ENCODE peak calls at places on chromosome 3, in five cellular contexts. R is trophoblast cell, N is H1, E is neuronal stem cell, W is H9. Y is an unnamed sample.

GRCh38 chr3:59809750-59810444 is 760.1 kb upstream of the CFAP20DC start:
- DNase-seq in R (no peak), N (no peak), E (no peak), W (no peak), Y (peak; percentile 8)

GRCh38 chr3:20222274-20222673 is 36.3 kb upstream of the SGO1 start:
- DNase-seq in R (no peak), N (no peak), E (peak; percentile 71), W (no peak), Y (no peak)

GRCh38 chr3:66268864-66269263 is 48.1 kb downstream of the SLC25A26 start:
- DNase-seq in R (no peak), N (no peak), E (no peak), W (no peak), Y (no peak)

GRCh38 chr3:52268036-52268435 is 10.4 kb downstream of the WDR82 start:
- DNase-seq in R (peak; percentile 43), N (no peak), E (no peak), W (no peak), Y (no peak)

GRCh38 chr3:152508705-152509104 is 240.0 kb downstream of the MBNL1 start:
- DNase-seq in R (no peak), N (no peak), E (no peak), W (no peak), Y (peak; percentile 8)

GRCh38 chr3:24773798-24774197 is 279.1 kb upstream of the THRB start:
- DNase-seq in R (peak; percentile 44), N (peak; percentile 10), E (peak; percentile 72), W (peak; percentile 80), Y (peak; percentile 60)

GRCh38 chr3:101303836-101304235 is 16.5 kb downstream of the IMPG2 start:
- DNase-seq in R (no peak), N (no peak), E (no peak), W (no peak), Y (peak; percentile 9)

GRCh38 chr3:128278761-128279593 is 125.7 kb downstream of the EEFSEC start:
- DNase-seq in R (no peak), N (no peak), E (peak; percentile 26), W (peak; percentile 58), Y (peak; percentile 71)

GRCh38 chr3:175726228-175726627 is 867.1 kb downstream of the NAALADL2 start:
- DNase-seq in R (no peak), N (no peak), E (no peak), W (no peak), Y (no peak)

GRCh38 chr3:136937886-136938285 is 19.9 kb upstream of the IL20RB start:
- DNase-seq in R (no peak), N (no peak), E (no peak), W (no peak), Y (no peak)

GRCh38 chr3:186931487-186932280 is 1.4 kb downstream of the ST6GAL1 start:
- DNase-seq in R (no peak), N (no peak), E (no peak), W (peak; percentile 64), Y (peak; percentile 49)

GRCh38 chr3:126548556-126549466 is 9.9 kb downstream of the C3orf22 start:
- DNase-seq in R (no peak), N (no peak), E (no peak), W (peak; percentile 51), Y (no peak)

GRCh38 chr3:29168686-29169085 is 112.2 kb upstream of the RBMS3 start:
- DNase-seq in R (no peak), N (no peak), E (no peak), W (no peak), Y (no peak)

GRCh38 chr3:150299221-150299620 is 108.9 kb upstream of the TSC22D2 start:
- DNase-seq in R (no peak), N (no peak), E (no peak), W (peak; percentile 53), Y (peak; percentile 49)

GRCh38 chr3:115227461-115227860 is 80.4 kb upstream of the ZBTB20 start:
- DNase-seq in R (no peak), N (no peak), E (no peak), W (no peak), Y (no peak)

GRCh38 chr3:51502562-51502910 is 2.7 kb upstream of the DCAF1 start:
- DNase-seq in R (no peak), N (no peak), E (no peak), W (no peak), Y (no peak)

GRCh38 chr3:189446959-189447560 is 184.1 kb upstream of the TP63 start:
- DNase-seq in R (no peak), N (no peak), E (no peak), W (no peak), Y (no peak)

GRCh38 chr3:64074091-64074490 is 50.8 kb upstream of the PSMD6 start:
- DNase-seq in R (no peak), N (no peak), E (no peak), W (no peak), Y (peak; percentile 96)

GRCh38 chr3:8767667-8768363 is 1.6 kb downstream of the OXTR start:
- DNase-seq in R (peak; percentile 53), N (peak; percentile 58), E (no peak), W (peak; percentile 80), Y (no peak)

GRCh38 chr3:124248471-124249028 is 256.6 kb upstream of the ROPN1 start:
- DNase-seq in R (no peak), N (no peak), E (no peak), W (no peak), Y (peak; percentile 84)

GRCh38 chr3:13461169-13462124 is 18.7 kb upstream of the HDAC11 start:
- DNase-seq in R (peak; percentile 41), N (peak; percentile 90), E (peak; percentile 76), W (peak; percentile 93), Y (peak; percentile 39)

GRCh38 chr3:11477286-11477935 is 166.3 kb downstream of the VGLL4 start:
- DNase-seq in R (peak; percentile 76), N (no peak), E (no peak), W (no peak), Y (peak; percentile 82)

GRCh38 chr3:11478167-11478566 is 165.5 kb downstream of the VGLL4 start:
- DNase-seq in R (no peak), N (no peak), E (no peak), W (no peak), Y (no peak)

GRCh38 chr3:11480663-11481298 is 162.9 kb downstream of the VGLL4 start:
- DNase-seq in R (no peak), N (no peak), E (no peak), W (peak; percentile 74), Y (peak; percentile 63)

GRCh38 chr3:11481561-11481960 is 162.2 kb downstream of the VGLL4 start:
- DNase-seq in R (no peak), N (no peak), E (no peak), W (no peak), Y (no peak)

GRCh38 chr3:11479230-11479620 is 164.5 kb downstream of the VGLL4 start:
- DNase-seq in R (no peak), N (no peak), E (no peak), W (no peak), Y (no peak)
- H2BK5ac ChIP-seq in R (no peak overlapping the region), N (no peak overlapping the region), E (no peak overlapping the region), W (no peak overlapping the region), Y (no peak overlapping the region)

DNA sequence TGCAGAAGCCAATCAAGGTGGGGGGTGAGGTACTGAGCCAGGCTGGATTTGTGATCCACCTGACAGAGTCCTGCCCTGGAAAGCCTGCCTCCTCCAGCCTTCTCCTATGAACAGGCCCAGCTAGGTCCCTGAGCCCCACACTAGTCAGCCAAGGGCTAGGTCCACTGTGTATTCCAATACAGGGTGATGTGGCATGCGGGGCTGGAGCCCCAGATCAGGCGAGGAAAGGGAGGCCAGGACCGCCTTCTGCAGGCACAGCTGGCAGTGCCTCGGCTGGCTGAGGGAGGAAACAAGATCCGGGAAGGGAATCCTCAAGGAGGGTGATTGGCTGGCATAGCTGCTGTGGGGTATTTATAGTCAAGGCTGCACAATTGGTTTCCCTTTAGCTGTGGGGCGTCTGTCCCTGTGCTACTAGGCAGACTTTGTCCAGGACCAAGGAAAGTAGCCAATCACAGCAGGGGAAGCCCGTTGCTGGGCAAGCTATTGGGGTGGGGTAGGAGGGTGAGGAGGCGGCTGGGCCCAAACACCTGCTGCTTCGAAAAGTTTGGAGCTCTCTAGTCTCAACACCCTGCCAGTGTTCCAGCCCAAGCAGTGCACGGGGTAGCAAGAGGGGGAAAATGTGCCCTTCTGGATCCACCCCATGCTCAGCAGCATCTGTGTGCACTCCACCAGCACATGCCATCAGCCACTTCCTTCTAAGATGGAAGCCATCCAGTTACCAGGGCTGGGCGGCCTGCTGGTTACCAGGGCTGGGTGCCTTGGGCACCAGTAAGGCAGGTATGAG is 5.9 kb downstream of the KY start:
- DNase-seq in R (no peak), N (no peak), E (no peak), W (peak; percentile 38), Y (no peak)
- H2BK12ac ChIP-seq in R (no peak overlapping the region), N (no peak overlapping the region), E (no peak overlapping the region), W (no peak overlapping the region), Y (no peak overlapping the region)

GRCh38 chr3:42042747-42043115 is 48.4 kb upstream of the TRAK1 start:
- DNase-seq in R (no peak), N (no peak), E (no peak), W (no peak), Y (no peak)
- H3K14ac ChIP-seq in R (peak overlapping the region; percentile 62), N (no peak overlapping the region), E (no peak overlapping the region), W (peak overlapping the region; percentile 80), Y (no peak overlapping the region)

GRCh38 chr3:12396475-12396874 is 87.8 kb upstream of the TSEN2 start:
- DNase-seq in R (no peak), N (no peak), E (no peak), W (no peak), Y (no peak)

GRCh38 chr3:12405432-12406272 is 78.6 kb upstream of the TSEN2 start:
- DNase-seq in R (peak; percentile 98), N (no peak), E (no peak), W (no peak), Y (peak; percentile 98)

GRCh38 chr3:12399226-12399625 is 85.1 kb upstream of the TSEN2 start:
- DNase-seq in R (no peak), N (no peak), E (no peak), W (no peak), Y (no peak)

GRCh38 chr3:12401208-12401607 is 83.1 kb upstream of the TSEN2 start:
- DNase-seq in R (peak; percentile 68), N (no peak), E (no peak), W (no peak), Y (no peak)

GRCh38 chr3:12400795-12401194 is 83.5 kb upstream of the TSEN2 start:
- DNase-seq in R (peak; percentile 17), N (no peak), E (no peak), W (no peak), Y (peak; percentile 73)
- H2BK5ac ChIP-seq in R (no peak overlapping the region), N (no peak overlapping the region), E (no peak overlapping the region), W (no peak overlapping the region), Y (no peak overlapping the region)

GRCh38 chr3:45972534-45973402 is 22.9 kb downstream of the FYCO1 start:
- DNase-seq in R (peak; percentile 87), N (no peak), E (no peak), W (no peak), Y (peak; percentile 95)
- H2BK12ac ChIP-seq in R (peak overlapping the region; percentile 30), N (no peak overlapping the region), E (no peak overlapping the region), W (no peak overlapping the region), Y (no peak overlapping the region)

GRCh38 chr3:147514366-147514765 is 105.2 kb downstream of the ZIC1 start:
- DNase-seq in R (no peak), N (no peak), E (no peak), W (no peak), Y (no peak)
- H3K14ac ChIP-seq in R (no peak overlapping the region), N (no peak overlapping the region), E (no peak overlapping the region), W (no peak overlapping the region), Y (no peak overlapping the region)

DNA sequence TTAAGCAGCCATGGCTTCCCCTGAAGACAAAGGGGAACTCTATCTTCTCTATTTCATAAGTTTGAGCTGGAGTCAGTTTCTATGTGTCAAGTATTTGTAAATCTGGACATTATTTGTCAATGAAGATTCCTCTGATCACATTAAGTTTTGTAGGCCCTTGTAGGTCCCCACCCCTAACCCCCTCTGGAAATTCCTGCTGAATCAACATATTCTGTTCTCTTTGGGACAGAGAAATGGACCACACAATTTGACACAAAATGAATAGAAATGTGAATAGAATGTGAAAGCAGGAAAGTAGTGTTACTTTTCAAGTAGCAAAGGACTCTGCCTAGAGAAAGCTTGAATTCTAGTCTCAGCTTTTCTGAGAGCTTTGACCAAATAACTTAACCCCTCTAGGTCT is 47.8 kb downstream of the TIPARP start:
- DNase-seq in R (no peak), N (no peak), E (no peak), W (no peak), Y (no peak)
- H2BK5ac ChIP-seq in R (no peak overlapping the region), N (no peak overlapping the region), E (no peak overlapping the region), W (no peak overlapping the region), Y (no peak overlapping the region)